ENCODE peak calls at places on chromosomes 12 and 14, in ten cellular contexts. F, V, D, S, Q, J, W, T, G and I are unnamed samples.

GRCh38 chr14:103735815-103736545 is 20.4 kb downstream of the ZFYVE21 start:
- DNase-seq in F (no peak), V (no peak), D (no peak), S (no peak), Q (no peak), J (no peak), W (no peak), T (no peak), G (no peak), I (no peak)

GRCh38 chr14:64639340-64639821 is 64.8 kb upstream of the PLEKHG3 start:
- DNase-seq in F (no peak), V (no peak), D (no peak), S (no peak), Q (no peak), J (no peak), W (no peak), T (no peak), G (no peak), I (no peak)

GRCh38 chr12:54352891-54353874 is 11.1 kb downstream of the GPR84 start:
- DNase-seq in F (no peak), V (no peak), D (peak), S (no peak), Q (peak), J (no peak), W (no peak), T (no peak), G (peak), I (peak)

GRCh38 chr12:47989023-47989417 is 15.3 kb downstream of the COL2A1 start:
- DNase-seq in F (no peak), V (no peak), D (no peak), S (no peak), Q (no peak), J (no peak), W (no peak), T (no peak), G (no peak), I (no peak)

GRCh38 chr12:95548056-95548538 is 3.2 kb downstream of the USP44 start:
- DNase-seq in F (peak), V (no peak), D (no peak), S (peak), Q (peak), J (no peak), W (peak), T (no peak), G (peak), I (peak)

GRCh38 chr14:50085570-50086315 is 30.6 kb downstream of the VCPKMT start:
- DNase-seq in F (peak), V (no peak), D (no peak), S (peak), Q (no peak), J (no peak), W (no peak), T (peak), G (no peak), I (no peak)

GRCh38 chr12:93089805-93090569 is 160.9 kb upstream of the EEA1 start:
- DNase-seq in F (peak), V (peak), D (no peak), S (peak), Q (no peak), J (peak), W (no peak), T (no peak), G (no peak), I (no peak)

GRCh38 chr12:112557954-112558630 is 139.3 kb downstream of the PTPN11 start:
- DNase-seq in F (no peak), V (no peak), D (no peak), S (no peak), Q (no peak), J (no peak), W (no peak), T (peak), G (no peak), I (peak)

GRCh38 chr14:94671870-94672444 is 59.8 kb downstream of the SERPINA3 start:
- DNase-seq in F (no peak), V (no peak), D (no peak), S (no peak), Q (no peak), J (no peak), W (no peak), T (no peak), G (no peak), I (no peak)

GRCh38 chr14:23449314-23449713 is 13.9 kb upstream of the MYH7 start:
- DNase-seq in F (no peak), V (no peak), D (no peak), S (no peak), Q (no peak), J (no peak), W (no peak), T (no peak), G (no peak), I (no peak)

GRCh38 chr14:90674043-90674670 is 142.1 kb downstream of the TTC7B start:
- DNase-seq in F (no peak), V (no peak), D (peak), S (no peak), Q (no peak), J (no peak), W (no peak), T (no peak), G (no peak), I (no peak)

GRCh38 chr14:64303471-64303917 is 9.3 kb upstream of the ESR2 start:
- DNase-seq in F (peak), V (no peak), D (peak), S (no peak), Q (peak), J (peak), W (no peak), T (no peak), G (peak), I (peak)

GRCh38 chr12:69996276-69996675 is 171.2 kb downstream of the MYRFL start:
- DNase-seq in F (no peak), V (no peak), D (no peak), S (no peak), Q (no peak), J (no peak), W (no peak), T (no peak), G (no peak), I (no peak)

GRCh38 chr12:9673404-9674225 is 4.1 kb downstream of the CLEC2D start:
- DNase-seq in F (peak), V (peak), D (no peak), S (peak), Q (no peak), J (peak), W (no peak), T (no peak), G (peak), I (no peak)

GRCh38 chr12:3137268-3137761 is 60.1 kb downstream of the TSPAN9 start:
- DNase-seq in F (peak), V (no peak), D (no peak), S (no peak), Q (no peak), J (no peak), W (no peak), T (no peak), G (peak), I (no peak)

GRCh38 chr14:100737526-100737925 is 10.8 kb downstream of the DLK1 start:
- DNase-seq in F (no peak), V (no peak), D (no peak), S (no peak), Q (no peak), J (no peak), W (no peak), T (no peak), G (no peak), I (no peak)

GRCh38 chr12:18601962-18602361 is 135.8 kb downstream of the PLCZ1 start:
- DNase-seq in F (no peak), V (no peak), D (no peak), S (no peak), Q (no peak), J (no peak), W (no peak), T (no peak), G (no peak), I (no peak)

GRCh38 chr12:12505544-12506501 is 56.8 kb downstream of the DUSP16 start:
- DNase-seq in F (peak), V (peak), D (peak), S (no peak), Q (no peak), J (no peak), W (no peak), T (no peak), G (no peak), I (no peak)

GRCh38 chr14:25350802-25351201 is 300.9 kb upstream of the STXBP6 start:
- DNase-seq in F (no peak), V (no peak), D (no peak), S (no peak), Q (no peak), J (no peak), W (no peak), T (no peak), G (no peak), I (no peak)

GRCh38 chr12:90311561-90311960 is 602.9 kb upstream of the ATP2B1 start:
- DNase-seq in F (no peak), V (no peak), D (no peak), S (no peak), Q (no peak), J (no peak), W (no peak), T (no peak), G (no peak), I (no peak)

GRCh38 chr12:19120795-19121194 is 8.7 kb upstream of the PLEKHA5 start:
- DNase-seq in F (no peak), V (no peak), D (no peak), S (no peak), Q (no peak), J (no peak), W (no peak), T (no peak), G (no peak), I (no peak)

GRCh38 chr14:70771781-70772212 is 37.5 kb downstream of the MAP3K9 start:
- DNase-seq in F (no peak), V (no peak), D (no peak), S (no peak), Q (no peak), J (no peak), W (no peak), T (no peak), G (no peak), I (no peak)

GRCh38 chr12:42410345-42410744 is 84.4 kb downstream of the PPHLN1 start:
- DNase-seq in F (no peak), V (no peak), D (no peak), S (no peak), Q (peak), J (no peak), W (no peak), T (no peak), G (no peak), I (no peak)

GRCh38 chr12:2960996-2961616 is 1.9 kb downstream of the TEAD4 start:
- DNase-seq in F (no peak), V (no peak), D (no peak), S (no peak), Q (no peak), J (no peak), W (no peak), T (no peak), G (no peak), I (no peak)

GRCh38 chr14:64918216-64918615 is 4.0 kb downstream of the CHURC1 start:
- DNase-seq in F (no peak), V (no peak), D (no peak), S (no peak), Q (no peak), J (no peak), W (no peak), T (no peak), G (no peak), I (no peak)

GRCh38 chr14:30443368-30444007 is 115.5 kb upstream of the G2E3 start:
- DNase-seq in F (no peak), V (no peak), D (peak), S (no peak), Q (peak), J (peak), W (no peak), T (no peak), G (no peak), I (peak)

GRCh38 chr14:91356218-91356763 is 61.3 kb downstream of the CCDC88C start:
- DNase-seq in F (no peak), V (no peak), D (no peak), S (no peak), Q (no peak), J (no peak), W (no peak), T (no peak), G (no peak), I (no peak)

GRCh38 chr12:3600951-3601350 is 109.9 kb downstream of the PRMT8 start:
- DNase-seq in F (no peak), V (no peak), D (no peak), S (no peak), Q (no peak), J (no peak), W (no peak), T (no peak), G (no peak), I (no peak)